ENCODE peak calls at places on chromosomes 12 and 14, in ten cellular contexts. Y is kidney; V is WERI-Rb-1; T is HCT116; Z is HepG2; N is CD8-positive, alpha-beta T cell; J is heart right ventricle; I is PC-9; X is uterus; M is pancreas. F is an unnamed sample.

GRCh38 chr12:11719678-11720099 is 70.2 kb downstream of the ETV6 start:
- DNase-seq in Y (peak), J (peak), X (no peak), I (no peak), T (no peak), N (peak), V (no peak), M (no peak), Z (no peak), F (peak)

GRCh38 chr12:95179011-95179410 is 38.3 kb downstream of the FGD6 start:
- DNase-seq in X (no peak), M (no peak), V (no peak), I (no peak), T (no peak), Y (no peak), Z (no peak), N (no peak), J (no peak), F (no peak)

GRCh38 chr12:65106948-65107347 is 14.2 kb downstream of the WIF1 start:
- DNase-seq in V (no peak), M (no peak), X (no peak), N (no peak), Z (no peak), Y (no peak), I (no peak), J (no peak), T (no peak), F (no peak)

GRCh38 chr12:27361372-27361771 is 28.7 kb downstream of the BMAL2 start:
- DNase-seq in Z (no peak), M (no peak), N (no peak), X (no peak), T (no peak), J (no peak), V (no peak), I (no peak), Y (no peak), F (no peak)

GRCh38 chr12:75977590-75977951 is 54.0 kb downstream of the PHLDA1 start:
- DNase-seq in M (no peak), Y (no peak), J (no peak), V (no peak), N (no peak), I (no peak), Z (no peak), X (no peak), T (no peak), F (no peak)

GRCh38 chr12:109544955-109545531 is 28.3 kb downstream of the MMAB start:
- DNase-seq in M (no peak), J (no peak), X (no peak), Z (no peak), I (peak), N (no peak), V (no peak), Y (no peak), T (no peak), F (no peak)

GRCh38 chr14:84483072-84483410 is 1046.9 kb upstream of the FLRT2 start:
- DNase-seq in Z (no peak), V (no peak), Y (no peak), X (no peak), J (no peak), M (no peak), I (no peak), N (no peak), T (no peak), F (no peak)

GRCh38 chr12:89529738-89530137 is 3.9 kb upstream of the POC1B start:
- DNase-seq in T (no peak), V (no peak), X (no peak), I (no peak), Z (peak), Y (no peak), J (no peak), N (no peak), M (no peak), F (no peak)

GRCh38 chr12:42968426-42968825 is 378.9 kb upstream of the PRICKLE1 start:
- DNase-seq in J (no peak), Y (no peak), V (no peak), T (no peak), Z (no peak), I (no peak), M (no peak), N (no peak), X (no peak), F (no peak)

GRCh38 chr12:131795688-131796410 is 32.3 kb upstream of the MMP17 start:
- DNase-seq in X (no peak), V (no peak), I (peak), J (no peak), Y (no peak), T (no peak), M (no peak), N (no peak), Z (no peak), F (no peak)

GRCh38 chr12:48903363-48903981 is 21.8 kb downstream of the FKBP11 start:
- DNase-seq in M (no peak), J (no peak), Z (no peak), I (no peak), V (no peak), Y (no peak), N (no peak), X (no peak), T (no peak), F (no peak)

DNA sequence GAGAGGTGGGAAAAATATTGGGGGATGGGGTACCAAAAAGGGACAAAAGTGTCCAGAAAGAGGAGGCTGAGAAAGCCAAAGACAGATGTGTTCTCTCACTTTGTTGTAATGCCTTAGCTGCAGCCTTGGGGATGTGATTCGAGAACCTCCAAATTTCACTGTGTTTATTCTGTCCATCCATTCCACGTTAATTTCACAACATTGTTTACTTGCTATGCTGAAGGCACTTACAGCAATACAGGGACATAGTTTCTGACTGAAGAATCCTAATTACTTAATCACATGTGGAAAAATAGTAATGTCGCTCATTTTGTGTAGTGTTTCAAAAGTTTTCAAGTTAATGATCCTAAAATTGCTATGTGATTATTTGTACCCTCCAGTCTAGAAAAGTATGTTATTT is 146.2 kb upstream of the SLC38A2 start:
- DNase-seq in I (no peak), J (no peak), T (no peak), X (no peak), Y (no peak), Z (peak), V (no peak), M (no peak), N (no peak), F (no peak)
- H3K27ac ChIP-seq in I (no peak), J (no peak), T (no peak), X (peak), Y (no peak), Z (peak), V (no peak), M (no peak), N (no peak), F (no peak)

GRCh38 chr12:120737557-120738251 is 12.1 kb downstream of the ACADS start:
- DNase-seq in I (no peak), T (no peak), J (no peak), M (no peak), N (no peak), V (no peak), X (no peak), Z (no peak), Y (no peak), F (no peak)
- TF ChIP-seq CTCF in I (no peak), T (no peak), J (peak), M (no peak), N (no peak), V (peak), X (no peak), Z (peak), Y (no peak), F (no peak)

GRCh38 chr12:81078469-81079196 is 754 bp downstream of the ACSS3 start:
- DNase-seq in Z (peak), V (no peak), N (no peak), X (peak), I (no peak), Y (no peak), J (no peak), M (no peak), T (no peak), F (no peak)
- H3K4me3 ChIP-seq in Z (peak), V (no peak), N (no peak), X (peak), I (peak), Y (peak), J (peak), M (peak), T (no peak), F (peak)

GRCh38 chr12:94151577-94151976 is 3.2 kb downstream of the PLXNC1 start:
- DNase-seq in N (no peak), Z (peak), J (no peak), I (no peak), V (no peak), M (no peak), X (no peak), Y (no peak), T (no peak), F (no peak)
- H3K27ac ChIP-seq in N (no peak), Z (peak), J (no peak), I (no peak), V (no peak), M (no peak), X (no peak), Y (no peak), T (no peak), F (no peak)

DNA sequence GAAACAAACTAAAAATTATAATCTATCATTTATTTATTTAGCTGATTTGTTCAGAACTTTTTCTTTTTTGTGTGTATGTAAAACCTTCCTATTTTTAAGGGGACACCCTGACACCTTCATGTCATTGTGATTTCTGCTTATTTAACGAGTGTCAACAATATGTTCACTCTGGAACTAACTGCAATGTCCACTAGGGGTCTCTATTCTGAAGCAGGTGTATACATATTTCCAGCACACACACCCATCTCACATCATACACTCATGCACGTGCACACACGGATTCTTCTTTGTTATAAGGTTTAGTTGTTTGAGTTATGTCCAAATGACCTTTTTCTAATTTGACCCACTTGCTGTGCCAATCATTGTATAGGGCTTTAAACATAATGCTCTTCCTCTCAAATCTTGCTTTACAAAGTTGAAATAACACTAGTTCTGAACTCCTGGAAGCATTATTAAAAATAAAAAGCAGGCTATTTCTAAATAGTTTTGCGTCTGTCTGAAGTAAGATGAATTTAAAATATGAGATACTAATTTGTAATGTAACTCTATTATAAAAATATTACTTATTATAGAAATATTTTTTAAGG is 15.5 kb downstream of the E2F7 start:
- DNase-seq in N (peak), M (no peak), I (no peak), J (no peak), X (no peak), Y (no peak), V (peak), T (peak), Z (peak), F (no peak)
- TF ChIP-seq CTCF in N (peak), M (peak), I (peak), J (peak), X (peak), Y (peak), V (peak), T (peak), Z (peak), F (peak)

GRCh38 chr12:2957816-2958431 is 1.3 kb upstream of the TEAD4 start:
- DNase-seq in X (no peak), M (no peak), Y (no peak), V (no peak), T (no peak), N (no peak), Z (no peak), J (no peak), I (no peak), F (no peak)
- H3K4me3 ChIP-seq in X (no peak), M (peak), Y (peak), V (peak), T (peak), N (no peak), Z (peak), J (peak), I (peak), F (peak)

DNA sequence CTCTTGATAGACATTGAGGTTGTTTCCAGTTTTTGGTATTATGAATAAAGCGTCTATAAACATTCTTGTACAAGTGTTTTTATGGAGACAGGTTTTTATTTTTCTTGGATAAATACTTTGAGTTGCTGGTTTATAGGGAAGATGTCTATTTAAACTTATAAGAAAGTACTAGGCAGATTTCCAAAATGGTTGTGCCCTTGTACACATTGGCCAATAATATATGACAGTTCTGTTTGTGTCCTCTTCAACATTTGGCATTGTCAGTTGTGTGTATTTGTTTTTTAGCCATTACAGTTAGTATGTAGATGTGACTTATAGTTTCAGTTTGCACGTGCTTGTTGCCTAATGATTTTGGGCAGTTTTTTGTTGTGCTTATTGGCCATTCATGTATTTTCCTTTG is 42.1 kb downstream of the VRK1 start:
- DNase-seq in Z (no peak), N (no peak), T (no peak), M (no peak), V (no peak), X (no peak), J (no peak), Y (no peak), I (no peak), F (no peak)
- H3K27ac ChIP-seq in Z (no peak), N (no peak), T (no peak), M (no peak), V (no peak), X (no peak), J (no peak), Y (no peak), I (no peak), F (no peak)

GRCh38 chr12:121958521-121959240 is 40.3 kb downstream of the CFAP251 start:
- DNase-seq in Y (no peak), I (no peak), T (no peak), V (no peak), X (no peak), M (no peak), N (no peak), J (no peak), Z (no peak), F (no peak)

GRCh38 chr12:121953695-121954094 is 35.3 kb downstream of the CFAP251 start:
- DNase-seq in Y (no peak), N (no peak), I (no peak), M (no peak), Z (peak), V (no peak), J (no peak), T (no peak), X (no peak), F (no peak)

GRCh38 chr12:121955258-121956040 is 37.1 kb downstream of the CFAP251 start:
- DNase-seq in Z (no peak), Y (no peak), V (no peak), I (no peak), T (peak), N (no peak), M (no peak), J (no peak), X (no peak), F (no peak)

GRCh38 chr12:121957831-121958515 is 39.6 kb downstream of the CFAP251 start:
- DNase-seq in M (no peak), V (no peak), Y (no peak), I (no peak), J (no peak), Z (no peak), T (no peak), N (no peak), X (no peak), F (no peak)

GRCh38 chr12:121956041-121956341 is 37.6 kb downstream of the CFAP251 start:
- DNase-seq in X (no peak), M (no peak), J (no peak), I (no peak), N (no peak), Y (no peak), V (no peak), Z (no peak), T (no peak), F (no peak)
- TF ChIP-seq CTCF in X (no peak), M (no peak), J (no peak), I (peak), N (no peak), Y (no peak), V (no peak), Z (no peak), T (no peak), F (no peak)

F was measured in heart left ventricle.